ENCODE peak calls at places on chromosomes 3 and 15, in five cellular contexts. V, K, O, P and C are unnamed samples.

GRCh38 chr3:37962906-37963486 is 27.6 kb upstream of the VILL start:
- DNase-seq in O (no peak), P (no peak), V (no peak), K (no peak), C (no peak)

GRCh38 chr3:49021813-49022720 is at the start of gene NDUFAF3:
- DNase-seq in P (peak; percentile 96), V (peak; percentile 94), O (peak; percentile 89), K (peak; percentile 83), C (peak; percentile 91)

GRCh38 chr3:100427694-100428093 is 26.4 kb downstream of the LNP1 start:
- DNase-seq in P (no peak), V (no peak), K (no peak), O (peak; percentile 24), C (no peak)

GRCh38 chr3:1195922-1196321 is 103.1 kb downstream of the CNTN6 start:
- DNase-seq in K (peak; percentile 34), O (peak; percentile 43), P (no peak), V (no peak), C (no peak)

GRCh38 chr3:147915057-147915456 is 505.9 kb downstream of the ZIC1 start:
- DNase-seq in P (no peak), K (no peak), O (no peak), V (no peak), C (no peak)

GRCh38 chr3:14172480-14172879 is 5.9 kb downstream of the XPC start:
- DNase-seq in K (no peak), O (no peak), P (no peak), V (no peak), C (no peak)

GRCh38 chr3:156750874-156751245 is 75.3 kb upstream of the LEKR1 start:
- DNase-seq in K (peak; percentile 54), O (peak; percentile 51), P (no peak), V (no peak), C (no peak)

GRCh38 chr15:23467110-23467600 is 20.1 kb upstream of the GOLGA6L2 start:
- DNase-seq in O (no peak), V (no peak), K (peak; percentile 18), P (no peak), C (peak; percentile 56)

GRCh38 chr3:50562866-50563265 is 4.7 kb downstream of the C3orf18 start:
- DNase-seq in K (peak; percentile 86), V (no peak), O (no peak), P (no peak), C (no peak)

GRCh38 chr3:52229656-52230055 is 4.2 kb upstream of the TLR9 start:
- DNase-seq in V (no peak), K (no peak), O (no peak), P (no peak), C (no peak)

GRCh38 chr15:80775340-80775739 is 3.8 kb upstream of the CEMIP start:
- DNase-seq in K (no peak), P (no peak), O (no peak), V (no peak), C (no peak)

GRCh38 chr3:12479919-12480425 is 4.3 kb upstream of the TSEN2 start:
- DNase-seq in O (no peak), P (no peak), V (no peak), K (peak; percentile 32), C (peak; percentile 78)

GRCh38 chr15:72227720-72228119 is 3.3 kb downstream of the PKM start:
- DNase-seq in O (no peak), V (no peak), P (no peak), K (peak; percentile 18), C (no peak)

GRCh38 chr3:87313641-87314040 is 37.3 kb upstream of the POU1F1 start:
- DNase-seq in O (no peak), V (no peak), K (peak; percentile 91), P (no peak), C (no peak)

GRCh38 chr3:87309601-87310000 is 33.2 kb upstream of the POU1F1 start:
- DNase-seq in K (peak; percentile 66), V (no peak), O (no peak), P (no peak), C (no peak)

GRCh38 chr3:87305517-87305916 is 29.1 kb upstream of the POU1F1 start:
- DNase-seq in K (no peak), P (no peak), O (no peak), V (no peak), C (no peak)

GRCh38 chr3:87311309-87311708 is 34.9 kb upstream of the POU1F1 start:
- DNase-seq in P (no peak), V (no peak), O (no peak), K (peak; percentile 89), C (no peak)

GRCh38 chr3:87307805-87308204 is 31.4 kb upstream of the POU1F1 start:
- DNase-seq in K (peak; percentile 42), O (no peak), V (no peak), P (no peak), C (no peak)
- TF ChIP-seq CTCF in K (peak; percentile 16), O (peak; percentile 45), V (no peak), P (no peak), C (no peak)

GRCh38 chr15:38864122-38864521 is 299.5 kb upstream of the RASGRP1 start:
- DNase-seq in K (no peak), O (no peak), V (no peak), P (no peak), C (no peak)
- TF ChIP-seq CTCF in K (no peak), O (peak; percentile 48), V (no peak), P (no peak), C (no peak)

DNA sequence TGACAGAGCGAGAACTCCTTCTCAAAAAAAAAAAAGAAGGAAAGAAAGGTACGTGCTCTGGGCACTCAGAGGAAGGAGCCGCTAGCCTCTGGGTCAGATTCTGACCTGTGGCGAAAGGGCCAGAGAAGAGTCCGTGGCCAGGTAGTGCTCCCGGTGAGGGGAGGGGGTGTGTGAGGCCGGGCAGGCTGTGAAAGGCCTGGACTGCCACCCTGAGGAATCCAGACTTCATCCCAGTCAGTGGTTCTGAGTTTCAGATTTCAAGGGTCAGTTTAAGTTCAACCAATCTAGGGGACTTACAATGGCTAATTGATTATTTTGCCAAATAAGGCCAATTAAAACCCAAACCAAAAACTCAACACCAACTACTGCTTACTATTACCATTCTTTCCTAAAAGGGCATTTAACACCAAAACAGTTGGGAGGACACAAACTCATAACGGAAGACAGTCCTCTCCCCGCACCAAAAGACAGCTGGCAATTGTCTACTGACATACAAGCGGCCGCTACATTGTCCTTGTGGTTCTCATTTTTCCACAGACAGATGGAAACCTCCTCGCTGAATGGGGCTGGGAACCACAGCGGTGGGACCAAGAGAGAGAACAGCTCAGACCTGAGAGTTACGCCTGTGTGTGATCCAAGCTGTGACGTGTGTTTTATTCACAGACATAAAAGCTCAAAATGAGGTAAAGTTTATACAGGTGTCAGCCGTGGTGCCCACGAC is 30.5 kb downstream of the TMEM44 start:
- DNase-seq in O (no peak), V (no peak), K (no peak), P (no peak), C (no peak)
- TF ChIP-seq CTCF in O (no peak), V (no peak), K (no peak), P (no peak), C (no peak)

DNA sequence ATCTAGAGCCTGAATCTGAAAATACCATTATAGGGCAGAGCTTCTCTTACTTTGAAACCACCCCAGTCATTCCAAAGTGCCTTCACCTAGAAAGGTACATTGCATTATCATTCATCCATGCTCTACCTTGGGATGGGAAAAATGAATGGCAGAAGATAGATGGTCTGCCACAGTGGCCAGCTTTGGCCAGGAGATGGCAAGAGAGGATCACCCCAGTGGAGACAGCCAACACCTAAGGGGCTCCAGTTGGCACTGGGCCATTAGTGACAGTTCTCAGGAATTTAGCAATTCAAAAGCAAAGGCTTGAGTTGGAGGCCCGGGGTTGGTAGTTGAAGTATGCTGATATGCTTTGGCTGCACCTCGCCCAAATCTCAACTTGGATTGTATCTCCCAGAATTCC is 253.6 kb upstream of the MRPL3 start:
- DNase-seq in O (no peak), V (no peak), K (no peak), P (no peak), C (no peak)
- TF ChIP-seq CTCF in O (no peak), V (no peak), K (no peak), P (no peak), C (no peak)